ENCODE peak calls at places on chromosomes 7 and 10, in four cellular contexts. S is DND-41, A is hepatocyte, K is A549. B is an unnamed sample.
A peak's percentile ranks its signal among the peaks of the same experiment; 100 is the strongest.

GRCh38 chr7:98511175-98511574 is 105.9 kb upstream of the NPTX2 start:
- DNase-seq in S (no peak), A (no peak), K (no peak), B (no peak)

GRCh38 chr7:24982917-24983316 is 2.9 kb upstream of the OSBPL3 start:
- DNase-seq in S (no peak), A (no peak), K (peak; percentile 45), B (no peak)

GRCh38 chr7:25262586-25262985 is 34.3 kb upstream of the NPVF start:
- DNase-seq in S (no peak), A (no peak), K (peak; percentile 4), B (no peak)

GRCh38 chr7:129561677-129562424 is 49.7 kb upstream of the NRF1 start:
- DNase-seq in S (no peak), A (no peak), K (no peak), B (no peak)

GRCh38 chr10:106360870-106361269 is 803.6 kb downstream of the SORCS1 start:
- DNase-seq in S (no peak), A (no peak), K (no peak), B (no peak)

GRCh38 chr10:124827474-124827873 is 25.9 kb downstream of the ABRAXAS2 start:
- DNase-seq in S (no peak), A (peak; percentile 10), K (peak; percentile 19), B (no peak)

GRCh38 chr10:97640868-97641811 is 669 bp downstream of the PI4K2A start:
- DNase-seq in S (peak; percentile 36), A (peak; percentile 44), K (no peak), B (peak; percentile 31)

GRCh38 chr7:66681491-66682349 is 53.0 kb downstream of the KCTD7 start:
- DNase-seq in S (peak; percentile 92), A (peak; percentile 96), K (peak; percentile 96), B (peak; percentile 91)

GRCh38 chr10:78041170-78042057 is 7.8 kb downstream of the RPS24 start:
- DNase-seq in S (no peak), A (no peak), K (no peak), B (no peak)

DNA sequence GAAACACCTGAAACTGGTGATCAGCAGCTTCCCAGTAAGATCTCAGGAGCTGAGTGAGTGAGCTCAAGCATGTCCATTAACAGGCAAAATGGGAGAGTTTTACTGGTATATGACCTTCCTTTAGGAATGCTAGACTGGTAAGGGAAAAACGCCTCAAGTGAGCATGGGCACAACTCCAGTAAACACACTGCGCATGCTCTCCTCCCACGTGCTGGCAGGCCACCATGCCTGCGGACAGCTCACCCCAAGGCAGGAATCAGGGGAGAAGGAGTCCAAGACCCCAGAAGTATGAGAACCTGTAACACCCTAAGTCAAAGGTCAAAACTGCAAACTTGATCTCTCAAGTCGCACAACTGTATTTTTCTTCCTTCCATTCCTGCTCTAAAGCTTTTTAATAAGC is 128.3 kb downstream of the CD36 start:
- DNase-seq in S (no peak), A (no peak), K (no peak), B (no peak)
- H3K4me2 ChIP-seq in S (no peak overlapping the region), A (no peak overlapping the region), K (no peak overlapping the region), B (no peak overlapping the region)

GRCh38 chr7:71157757-71158156 is 25.8 kb downstream of the GALNT17 start:
- DNase-seq in S (no peak), A (no peak), K (no peak), B (no peak)

GRCh38 chr7:71155236-71155635 is 23.3 kb downstream of the GALNT17 start:
- DNase-seq in S (no peak), A (no peak), K (no peak), B (no peak)
- H3K9me3 ChIP-seq in S (no peaks in the 10 kb centered on the region), A (no peaks in the 10 kb centered on the region), K (no peaks in the 10 kb centered on the region), B (no peaks in the 10 kb centered on the region)

DNA sequence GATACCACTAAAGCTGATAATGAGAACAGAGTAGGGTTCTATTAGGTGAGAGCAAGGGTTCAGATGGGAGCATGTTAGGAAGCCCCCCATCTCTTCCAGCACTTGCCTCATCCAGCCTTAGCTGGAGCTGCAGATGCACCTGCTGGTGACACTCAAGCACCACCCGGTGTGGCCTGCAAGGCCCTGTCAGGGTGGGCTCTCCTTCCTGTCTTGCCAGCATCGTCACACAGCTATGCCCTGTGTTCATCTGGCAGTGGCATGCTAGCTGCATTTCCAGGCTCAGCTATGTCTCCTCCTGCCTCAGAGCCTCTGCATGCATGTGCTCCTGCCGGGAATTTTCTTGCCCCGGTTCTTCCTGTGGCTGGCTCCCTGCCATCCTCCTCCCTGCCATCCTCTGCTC is 129.7 kb upstream of the KLF6 start:
- DNase-seq in S (peak; percentile 43), A (no peak), K (no peak), B (no peak)
- H3K4me2 ChIP-seq in S (no peak overlapping the region), A (no peak overlapping the region), K (no peak overlapping the region), B (no peak overlapping the region)

GRCh38 chr10:111515264-111515663 is 438.4 kb downstream of the ADRA2A start:
- DNase-seq in S (no peak), A (no peak), K (no peak), B (no peak)
- H3K9me3 ChIP-seq in S (no peaks in the 10 kb centered on the region), A (no peaks in the 10 kb centered on the region), K (no peaks in the 10 kb centered on the region), B (no peaks in the 10 kb centered on the region)

DNA sequence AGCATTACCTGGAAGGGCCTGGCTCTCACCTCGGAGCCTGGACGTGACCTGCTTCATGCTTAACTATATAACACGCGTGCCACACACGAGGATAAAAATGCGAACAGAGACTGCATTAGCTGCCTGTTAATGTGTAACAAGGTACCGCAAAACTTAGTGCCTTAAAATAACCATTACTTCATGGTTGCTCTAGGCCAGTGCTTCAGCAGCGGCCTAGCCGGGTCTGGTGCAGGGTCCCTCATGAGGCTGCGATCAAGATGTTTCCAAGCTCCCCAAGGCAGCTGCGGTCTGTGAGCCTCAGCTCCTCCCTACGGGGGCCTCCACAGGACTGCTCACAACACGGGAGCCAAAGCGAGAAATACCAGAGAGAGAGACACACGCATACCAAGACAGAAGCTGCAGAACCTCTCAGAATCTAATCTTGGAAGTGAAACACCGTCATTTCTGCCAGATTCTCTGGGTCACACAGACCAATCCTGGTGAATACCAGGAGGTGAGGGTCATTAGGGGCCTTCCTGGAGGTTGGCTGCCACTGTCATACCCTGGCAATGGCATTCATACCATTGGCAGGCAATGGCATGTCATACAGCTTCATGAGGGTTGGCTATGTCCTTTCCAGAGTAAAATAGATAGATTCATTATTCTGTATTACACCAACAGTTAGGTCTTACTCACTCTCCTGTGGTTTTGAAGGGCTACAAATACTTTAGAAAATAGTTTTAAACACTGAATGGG is 94.5 kb downstream of the HIPK2 start:
- DNase-seq in S (no peak), A (no peak), K (no peak), B (no peak)
- H3K4me2 ChIP-seq in S (no peak overlapping the region), A (no peak overlapping the region), K (peak overlapping the region; percentile 72), B (no peak overlapping the region)

DNA sequence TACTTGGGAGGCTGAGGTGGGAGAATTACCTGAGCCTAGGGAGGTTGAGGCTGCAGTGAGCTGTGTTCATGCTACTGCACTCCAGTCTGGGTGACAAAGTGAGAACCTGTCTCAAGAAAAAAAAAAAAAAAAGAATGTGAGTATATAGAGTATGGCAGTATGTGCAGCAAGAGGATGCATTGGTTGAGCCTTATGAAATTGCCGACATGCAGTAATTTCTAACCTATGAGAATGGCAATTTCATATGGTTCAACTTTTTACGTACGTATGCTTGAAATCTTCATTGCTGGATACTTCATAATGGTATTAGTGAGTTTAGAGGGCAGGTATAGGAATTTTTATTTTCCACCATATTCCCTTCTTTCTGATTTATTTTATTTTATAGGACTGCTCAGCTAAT is 4.6 kb upstream of the FAM133B start:
- DNase-seq in S (no peak), A (no peak), K (no peak), B (no peak)
- H3K9me3 ChIP-seq in S (no peaks in the 10 kb centered on the region), A (no peaks in the 10 kb centered on the region), K (no peaks in the 10 kb centered on the region), B (no peaks in the 10 kb centered on the region)

DNA sequence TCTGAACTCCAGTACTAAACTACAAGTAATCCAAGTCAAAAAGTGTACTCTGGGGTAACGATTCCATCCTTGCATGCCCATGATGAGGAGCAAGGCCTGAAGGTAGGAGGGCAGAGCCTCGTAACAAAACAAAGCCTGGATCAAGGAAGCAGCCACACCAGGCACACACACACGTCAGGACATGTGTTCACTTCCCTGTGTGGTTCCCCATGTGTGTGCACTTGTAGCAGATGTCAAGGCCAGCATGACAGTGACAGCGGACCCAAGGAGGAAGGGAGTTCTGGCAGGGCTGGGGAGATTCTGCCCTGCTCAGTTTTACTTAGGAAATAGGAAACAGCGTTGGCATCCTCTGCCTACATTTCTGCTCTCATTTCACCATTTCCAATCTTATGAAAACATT is 92.8 kb downstream of the ALOX5 start:
- DNase-seq in S (no peak), A (no peak), K (no peak), B (no peak)
- H3K4me2 ChIP-seq in S (no peak overlapping the region), A (no peak overlapping the region), K (no peak overlapping the region), B (no peak overlapping the region)

B was measured in neuronal stem cell.